ENCODE peak calls at places on chromosomes 11 and 22, in six cellular contexts. V is SW480, T is small intestine, J is GM13976, M is T-helper 1 cell, E is Kasumi-1. A is an unnamed sample.

GRCh38 chr11:98566978-98567377 is 453.8 kb upstream of the CNTN5 start:
- DNase-seq in V (no peak), T (no peak), J (no peak), M (no peak), E (no peak), A (no peak)

GRCh38 chr22:40212126-40212525 is 34.4 kb downstream of the TNRC6B start:
- DNase-seq in V (no peak), T (peak), J (no peak), M (no peak), E (no peak), A (no peak)

GRCh38 chr11:64998690-64999431 is 2.1 kb upstream of the BATF2 start:
- DNase-seq in V (peak), T (peak), J (no peak), M (no peak), E (no peak), A (no peak)

GRCh38 chr11:57376095-57376812 is 4.7 kb downstream of the PRG3 start:
- DNase-seq in V (no peak), T (no peak), J (no peak), M (no peak), E (no peak), A (no peak)

GRCh38 chr11:118304227-118304808 is at the start of gene CD3E:
- DNase-seq in V (no peak), T (peak), J (no peak), M (peak), E (peak), A (no peak)

GRCh38 chr11:122696662-122697061 is 41.1 kb downstream of the UBASH3B start:
- DNase-seq in V (no peak), T (peak), J (peak), M (peak), E (peak), A (no peak)

GRCh38 chr11:21115999-21116398 is 446.6 kb downstream of the NELL1 start:
- DNase-seq in V (no peak), T (peak), J (no peak), M (no peak), E (no peak), A (no peak)

GRCh38 chr11:58498464-58498863 is 9.4 kb downstream of the OR5B21 start:
- DNase-seq in V (no peak), T (peak), J (no peak), M (no peak), E (peak), A (no peak)

GRCh38 chr11:117026593-117027330 is 71.5 kb downstream of the SIK3 start:
- DNase-seq in V (peak), T (no peak), J (no peak), M (no peak), E (no peak), A (no peak)

GRCh38 chr11:296976-297665 is 2.2 kb downstream of the IFITM5 start:
- DNase-seq in V (peak), T (no peak), J (no peak), M (peak), E (no peak), A (no peak)

GRCh38 chr11:3865388-3866193 is 10.1 kb downstream of the STIM1 start:
- DNase-seq in V (no peak), T (no peak), J (no peak), M (no peak), E (peak), A (no peak)

GRCh38 chr11:126477526-126478275 is 122.2 kb downstream of the ST3GAL4 start:
- DNase-seq in V (no peak), T (no peak), J (no peak), M (no peak), E (peak), A (no peak)

GRCh38 chr22:49404576-49405199 is 423.0 kb downstream of the BRD1 start:
- DNase-seq in V (peak), T (no peak), J (no peak), M (no peak), E (no peak), A (peak)

GRCh38 chr11:74001822-74002286 is 7.0 kb downstream of the UCP3 start:
- DNase-seq in V (no peak), T (no peak), J (no peak), M (no peak), E (no peak), A (no peak)

GRCh38 chr11:104905271-104905670 is 7.0 kb upstream of the CASP12 start:
- DNase-seq in V (no peak), T (no peak), J (no peak), M (no peak), E (no peak), A (no peak)

GRCh38 chr22:19576460-19577421 is 52.5 kb upstream of the CLDN5 start:
- DNase-seq in V (peak), T (no peak), J (peak), M (no peak), E (peak), A (peak)

GRCh38 chr11:2750101-2750509 is 50.3 kb upstream of the KCNQ1OT1 start:
- DNase-seq in V (no peak), T (no peak), J (no peak), M (no peak), E (no peak), A (no peak)

GRCh38 chr11:40241524-40242037 is 1217.9 kb downstream of the LRRC4C start:
- DNase-seq in V (peak), T (no peak), J (peak), M (no peak), E (no peak), A (no peak)

GRCh38 chr11:9757809-9758675 is 94.2 kb downstream of the SWAP70 start:
- DNase-seq in V (peak), T (peak), J (peak), M (peak), E (peak), A (peak)

GRCh38 chr11:128686045-128686741 is 7.7 kb upstream of the FLI1 start:
- DNase-seq in V (no peak), T (no peak), J (peak), M (no peak), E (no peak), A (peak)

GRCh38 chr11:119218141-119218878 is 12.2 kb downstream of the CBL start:
- DNase-seq in V (no peak), T (no peak), J (no peak), M (no peak), E (no peak), A (no peak)

GRCh38 chr22:36922097-36922608 is 8.7 kb downstream of the CSF2RB start:
- DNase-seq in V (no peak), T (no peak), J (peak), M (no peak), E (no peak), A (no peak)

GRCh38 chr22:39967103-39967829 is 7.1 kb downstream of the TMA7B start:
- DNase-seq in V (no peak), T (no peak), J (no peak), M (no peak), E (no peak), A (no peak)

GRCh38 chr22:30235687-30236170 is 10.8 kb downstream of the LIF start:
- DNase-seq in V (peak), T (no peak), J (no peak), M (no peak), E (no peak), A (no peak)

GRCh38 chr11:112172362-112172994 is 2.8 kb upstream of the BCO2 start:
- DNase-seq in V (no peak), T (no peak), J (peak), M (no peak), E (no peak), A (no peak)

GRCh38 chr11:9455722-9456121 is 5.1 kb upstream of the ZNF143 start:
- DNase-seq in V (no peak), T (no peak), J (no peak), M (no peak), E (no peak), A (no peak)

GRCh38 chr11:26905368-26905767 is 88.5 kb upstream of the FIBIN start:
- DNase-seq in V (no peak), T (no peak), J (no peak), M (no peak), E (no peak), A (no peak)

A was measured in ecto neural progenitor cell.